ENCODE peak calls at places on chromosome 16, in ten cellular contexts. One of them, this sample, is unnamed.

GRCh38 chr16:85995591-85996461 is 96.9 kb downstream of the IRF8 start:
- DNase-seq in effector CD4-positive, alpha-beta T cell: no peak
- DNase-seq in SHP77: no peak
- DNase-seq in HFF-Myc: no peak
- DNase-seq in ELR: no peak
- DNase-seq in lung microvascular endothelial cell: no peak
- DNase-seq in EH: peak; percentile 17
- DNase-seq in cardiac muscle cell: no peak
- DNase-seq in HFFc6: no peak
- DNase-seq in M059J: no peak
- DNase-seq in this sample: no peak

GRCh38 chr16:67874147-67874771 is 1.4 kb downstream of the EDC4 start:
- DNase-seq in effector CD4-positive, alpha-beta T cell: no peak
- DNase-seq in SHP77: no peak
- DNase-seq in HFF-Myc: no peak
- DNase-seq in ELR: no peak
- DNase-seq in lung microvascular endothelial cell: no peak
- DNase-seq in EH: no peak
- DNase-seq in cardiac muscle cell: no peak
- DNase-seq in HFFc6: no peak
- DNase-seq in M059J: no peak
- DNase-seq in this sample: no peak

GRCh38 chr16:86988920-86989715 is 328.1 kb downstream of the C16orf95 start:
- DNase-seq in effector CD4-positive, alpha-beta T cell: no peak
- DNase-seq in SHP77: no peak
- DNase-seq in HFF-Myc: no peak
- DNase-seq in ELR: no peak
- DNase-seq in lung microvascular endothelial cell: no peak
- DNase-seq in EH: no peak
- DNase-seq in cardiac muscle cell: no peak
- DNase-seq in HFFc6: no peak
- DNase-seq in M059J: peak; percentile 74
- DNase-seq in this sample: no peak

GRCh38 chr16:50666658-50667496 is 14.2 kb downstream of the SNX20 start:
- DNase-seq in effector CD4-positive, alpha-beta T cell: no peak
- DNase-seq in SHP77: no peak
- DNase-seq in HFF-Myc: no peak
- DNase-seq in ELR: no peak
- DNase-seq in lung microvascular endothelial cell: no peak
- DNase-seq in EH: no peak
- DNase-seq in cardiac muscle cell: no peak
- DNase-seq in HFFc6: no peak
- DNase-seq in M059J: no peak
- DNase-seq in this sample: no peak

GRCh38 chr16:2486645-2487516 is 12.0 kb downstream of the TBC1D24 start:
- DNase-seq in effector CD4-positive, alpha-beta T cell: peak; percentile 70
- DNase-seq in SHP77: peak; percentile 42
- DNase-seq in HFF-Myc: no peak
- DNase-seq in ELR: no peak
- DNase-seq in lung microvascular endothelial cell: no peak
- DNase-seq in EH: peak; percentile 52
- DNase-seq in cardiac muscle cell: no peak
- DNase-seq in HFFc6: peak; percentile 22
- DNase-seq in M059J: no peak
- DNase-seq in this sample: no peak

GRCh38 chr16:48603647-48604376 is 6.2 kb downstream of the N4BP1 start:
- DNase-seq in effector CD4-positive, alpha-beta T cell: no peak
- DNase-seq in SHP77: no peak
- DNase-seq in HFF-Myc: no peak
- DNase-seq in ELR: no peak
- DNase-seq in lung microvascular endothelial cell: no peak
- DNase-seq in EH: no peak
- DNase-seq in cardiac muscle cell: no peak
- DNase-seq in HFFc6: no peak
- DNase-seq in M059J: no peak
- DNase-seq in this sample: no peak

GRCh38 chr16:18050777-18051176 is 285.8 kb downstream of the NPIPA8 start:
- DNase-seq in effector CD4-positive, alpha-beta T cell: no peak
- DNase-seq in SHP77: no peak
- DNase-seq in HFF-Myc: no peak
- DNase-seq in ELR: no peak
- DNase-seq in lung microvascular endothelial cell: no peak
- DNase-seq in EH: no peak
- DNase-seq in cardiac muscle cell: no peak
- DNase-seq in HFFc6: no peak
- DNase-seq in M059J: no peak
- DNase-seq in this sample: no peak

GRCh38 chr16:4140652-4141051 is 24.4 kb upstream of the ADCY9 start:
- DNase-seq in effector CD4-positive, alpha-beta T cell: no peak
- DNase-seq in SHP77: peak; percentile 43
- DNase-seq in HFF-Myc: no peak
- DNase-seq in ELR: no peak
- DNase-seq in lung microvascular endothelial cell: peak; percentile 24
- DNase-seq in EH: peak; percentile 62
- DNase-seq in cardiac muscle cell: no peak
- DNase-seq in HFFc6: no peak
- DNase-seq in M059J: peak; percentile 18
- DNase-seq in this sample: peak; percentile 21

GRCh38 chr16:988465-989353 is 7.1 kb downstream of the SOX8 start:
- DNase-seq in effector CD4-positive, alpha-beta T cell: no peak
- DNase-seq in SHP77: no peak
- DNase-seq in HFF-Myc: no peak
- DNase-seq in ELR: no peak
- DNase-seq in lung microvascular endothelial cell: no peak
- DNase-seq in EH: no peak
- DNase-seq in cardiac muscle cell: no peak
- DNase-seq in HFFc6: no peak
- DNase-seq in M059J: no peak
- DNase-seq in this sample: no peak